ENCODE peak calls at places on chromosome 10, in six cellular contexts. One of them, this sample, is unnamed.

GRCh38 chr10:22341190-22341935 is 3.9 kb upstream of the SPAG6 start:
- DNase-seq in left ventricle myocardium inferior: no peak
- DNase-seq in brain microvascular endothelial cell: no peak
- DNase-seq in activated naive CD4-positive, alpha-beta T cell treated with Interleukin-2 at 50 U/mL for 16 hours: no peak
- DNase-seq in NCI-H2081: no peak
- DNase-seq in NCI-H2029 treated with DMSO at 0.1 percent for 48 hours: no peak
- DNase-seq in this sample: peak

GRCh38 chr10:100346765-100347567 is at the start of gene SCD:
- DNase-seq in activated naive CD4-positive, alpha-beta T cell treated with Interleukin-2 at 50 U/mL for 16 hours: peak
- DNase-seq in brain microvascular endothelial cell: peak
- DNase-seq in NCI-H2081: peak
- DNase-seq in left ventricle myocardium inferior: peak
- DNase-seq in NCI-H2029 treated with DMSO at 0.1 percent for 48 hours: peak
- DNase-seq in this sample: peak

GRCh38 chr10:16700331-16700730 is 116.9 kb downstream of the RSU1 start:
- DNase-seq in activated naive CD4-positive, alpha-beta T cell treated with Interleukin-2 at 50 U/mL for 16 hours: no peak
- DNase-seq in NCI-H2081: no peak
- DNase-seq in left ventricle myocardium inferior: no peak
- DNase-seq in NCI-H2029 treated with DMSO at 0.1 percent for 48 hours: no peak
- DNase-seq in brain microvascular endothelial cell: no peak
- DNase-seq in this sample: no peak

GRCh38 chr10:640673-641045 is 48.8 kb downstream of the DIP2C start:
- DNase-seq in activated naive CD4-positive, alpha-beta T cell treated with Interleukin-2 at 50 U/mL for 16 hours: no peak
- DNase-seq in NCI-H2029 treated with DMSO at 0.1 percent for 48 hours: no peak
- DNase-seq in left ventricle myocardium inferior: no peak
- DNase-seq in brain microvascular endothelial cell: no peak
- DNase-seq in NCI-H2081: no peak
- DNase-seq in this sample: no peak

GRCh38 chr10:124712704-124713407 is 31.3 kb downstream of the FAM53B start:
- DNase-seq in NCI-H2029 treated with DMSO at 0.1 percent for 48 hours: no peak
- DNase-seq in activated naive CD4-positive, alpha-beta T cell treated with Interleukin-2 at 50 U/mL for 16 hours: no peak
- DNase-seq in left ventricle myocardium inferior: no peak
- DNase-seq in brain microvascular endothelial cell: no peak
- DNase-seq in NCI-H2081: no peak
- DNase-seq in this sample: no peak

GRCh38 chr10:71087622-71088021 is 124.7 kb upstream of the UNC5B start:
- DNase-seq in brain microvascular endothelial cell: no peak
- DNase-seq in NCI-H2029 treated with DMSO at 0.1 percent for 48 hours: no peak
- DNase-seq in activated naive CD4-positive, alpha-beta T cell treated with Interleukin-2 at 50 U/mL for 16 hours: no peak
- DNase-seq in NCI-H2081: no peak
- DNase-seq in left ventricle myocardium inferior: no peak
- DNase-seq in this sample: no peak

GRCh38 chr10:69224862-69225657 is 4.9 kb downstream of the HKDC1 start:
- DNase-seq in activated naive CD4-positive, alpha-beta T cell treated with Interleukin-2 at 50 U/mL for 16 hours: no peak
- DNase-seq in brain microvascular endothelial cell: no peak
- DNase-seq in NCI-H2029 treated with DMSO at 0.1 percent for 48 hours: no peak
- DNase-seq in NCI-H2081: no peak
- DNase-seq in left ventricle myocardium inferior: no peak
- DNase-seq in this sample: peak

GRCh38 chr10:6748981-6749630 is 169.0 kb upstream of the PRKCQ start:
- DNase-seq in NCI-H2081: no peak
- DNase-seq in activated naive CD4-positive, alpha-beta T cell treated with Interleukin-2 at 50 U/mL for 16 hours: no peak
- DNase-seq in brain microvascular endothelial cell: peak
- DNase-seq in NCI-H2029 treated with DMSO at 0.1 percent for 48 hours: no peak
- DNase-seq in left ventricle myocardium inferior: no peak
- DNase-seq in this sample: peak